ENCODE peak calls at places on chromosomes 3 and 15, in five cellular contexts. O is Peyer's patch, Z is mesenchymal stem cell, S is ovary, P is spleen. G is an unnamed sample. For H3K27me3, the result is how much of the 10 kb centered on the place peaks cover.

GRCh38 chr3:115084686-115085085 is 62.4 kb downstream of the ZBTB20 start:
- DNase-seq in O (no peak), Z (no peak), S (no peak), P (no peak), G (no peak)

GRCh38 chr15:85751731-85752421 is 42.8 kb downstream of the KLHL25 start:
- DNase-seq in O (no peak), Z (no peak), S (no peak), P (peak), G (no peak)

GRCh38 chr3:134093906-134094305 is 64.2 kb upstream of the SLCO2A1 start:
- DNase-seq in O (no peak), Z (peak), S (no peak), P (no peak), G (no peak)

GRCh38 chr15:100103828-100104227 is 237.9 kb downstream of the ADAMTS17 start:
- DNase-seq in O (no peak), Z (no peak), S (no peak), P (no peak), G (peak)

GRCh38 chr15:94287794-94288246 is 56.5 kb downstream of the MCTP2 start:
- DNase-seq in O (peak), Z (no peak), S (no peak), P (peak), G (no peak)

GRCh38 chr15:88938802-88939485 is 25.8 kb upstream of the MFGE8 start:
- DNase-seq in O (no peak), Z (no peak), S (no peak), P (no peak), G (no peak)

GRCh38 chr15:38041576-38041975 is 107.1 kb downstream of the TMCO5A start:
- DNase-seq in O (no peak), Z (peak), S (no peak), P (no peak), G (no peak)

GRCh38 chr3:133258358-133258757 is 141.5 kb upstream of the BFSP2 start:
- DNase-seq in O (no peak), Z (no peak), S (no peak), P (no peak), G (no peak)

GRCh38 chr15:89206908-89207331 is 14.5 kb downstream of the RLBP1 start:
- DNase-seq in O (peak), Z (peak), S (peak), P (peak), G (peak)

GRCh38 chr3:11569156-11569741 is 74.5 kb downstream of the VGLL4 start:
- DNase-seq in O (no peak), Z (no peak), S (no peak), P (no peak), G (peak)

GRCh38 chr3:11567516-11568467 is 75.9 kb downstream of the VGLL4 start:
- DNase-seq in O (no peak), Z (peak), S (no peak), P (no peak), G (no peak)

GRCh38 chr3:11566916-11567315 is 76.8 kb downstream of the VGLL4 start:
- DNase-seq in O (no peak), Z (no peak), S (no peak), P (no peak), G (no peak)

GRCh38 chr3:11570251-11570650 is 73.5 kb downstream of the VGLL4 start:
- DNase-seq in O (no peak), Z (no peak), S (no peak), P (no peak), G (no peak)

GRCh38 chr3:11568503-11569155 is 75.1 kb downstream of the VGLL4 start:
- DNase-seq in O (no peak), Z (peak), S (peak), P (no peak), G (peak)
- H3K4me3 ChIP-seq in O (no peak), Z (peak), S (peak), P (no peak), G (no peak)

DNA sequence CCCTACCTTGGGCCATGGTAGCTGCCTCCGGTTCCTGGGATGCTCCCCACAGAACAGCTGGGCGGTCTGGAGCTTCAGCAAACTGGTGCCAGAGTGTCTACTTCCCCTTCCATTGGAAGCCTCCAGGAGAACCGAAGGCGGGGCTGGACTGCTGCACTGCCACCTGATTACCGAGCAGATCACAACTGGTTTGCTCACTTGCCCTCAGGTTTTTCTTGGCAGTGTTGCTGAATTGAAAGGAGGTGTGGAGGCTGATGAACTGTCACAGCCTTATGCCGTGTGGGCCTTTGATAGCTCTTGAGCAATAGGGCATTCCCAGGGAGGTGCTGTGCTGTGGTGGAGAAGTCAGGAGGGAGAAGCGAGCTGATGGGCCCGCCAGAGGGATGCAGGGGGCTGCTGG is at the start of gene TGM5:
- DNase-seq in O (no peak), Z (no peak), S (no peak), P (no peak), G (peak)
- H3K27me3 ChIP-seq in O (under half), Z (half or more), S (under half), P (under half), G (under half)

GRCh38 chr15:80766275-80766674 is 12.9 kb upstream of the CEMIP start:
- DNase-seq in O (no peak), Z (no peak), S (no peak), P (no peak), G (no peak)
- H3K27ac ChIP-seq in O (no peak), Z (no peak), S (no peak), P (no peak), G (no peak)

GRCh38 chr3:43104786-43105185 is 1.1 kb downstream of the POMGNT2 start:
- DNase-seq in O (no peak), Z (no peak), S (no peak), P (no peak), G (no peak)
- H3K4me3 ChIP-seq in O (peak), Z (peak), S (peak), P (peak), G (peak)

GRCh38 chr3:164049836-164050235 is 1028.5 kb downstream of the SI start:
- DNase-seq in O (no peak), Z (no peak), S (no peak), P (no peak), G (no peak)
- H3K27me3 ChIP-seq in O (under half), Z (under half), S (under half), P (under half), G (under half)